ENCODE peak calls at places on chromosomes 2 and 18, in six cellular contexts. T, C, D, P, Z and V are unnamed samples.

GRCh38 chr2:238237441-238237840 is 2.4 kb downstream of the HES6 start:
- DNase-seq in D (no peak), Z (no peak), P (no peak), T (no peak), C (no peak), V (no peak)

GRCh38 chr2:240464514-240465241 is 29.2 kb downstream of the GPC1 start:
- DNase-seq in P (peak; percentile 3), T (no peak), C (no peak), Z (no peak), D (no peak), V (peak; percentile 8)

GRCh38 chr2:105438104-105438929 is 39.5 kb upstream of the FHL2 start:
- DNase-seq in Z (no peak), P (no peak), T (no peak), C (no peak), D (peak; percentile 18), V (no peak)

GRCh38 chr2:128817171-128817570 is 498.5 kb upstream of the HS6ST1 start:
- DNase-seq in P (peak; percentile 15), D (no peak), Z (no peak), T (no peak), C (no peak), V (no peak)

GRCh38 chr18:10378688-10379465 is 75.6 kb upstream of the APCDD1 start:
- DNase-seq in Z (no peak), D (no peak), C (peak; percentile 50), P (peak; percentile 20), T (no peak), V (no peak)

GRCh38 chr2:190380962-190381412 is 27.2 kb upstream of the MFSD6 start:
- DNase-seq in C (no peak), D (no peak), P (no peak), Z (no peak), T (no peak), V (no peak)

GRCh38 chr18:47184419-47185050 is 8.4 kb upstream of the IER3IP1 start:
- DNase-seq in Z (no peak), P (no peak), C (no peak), T (no peak), D (peak; percentile 33), V (no peak)

GRCh38 chr2:240435457-240435954 is at the start of gene GPC1:
- DNase-seq in T (peak; percentile 61), D (peak; percentile 35), Z (peak; percentile 62), C (peak; percentile 56), P (peak; percentile 51), V (peak; percentile 67)

GRCh38 chr2:144924827-144925226 is 404.9 kb upstream of the ZEB2 start:
- DNase-seq in C (no peak), T (no peak), Z (no peak), D (no peak), P (no peak), V (no peak)

GRCh38 chr2:74935883-74936483 is 22.5 kb upstream of the POLE4 start:
- DNase-seq in T (no peak), Z (no peak), P (no peak), D (no peak), C (no peak), V (no peak)

GRCh38 chr2:41973871-41974270 is 74.0 kb upstream of the PKDCC start:
- DNase-seq in P (no peak), D (no peak), T (no peak), Z (no peak), C (no peak), V (no peak)

GRCh38 chr2:54909006-54909405 is 141.2 kb downstream of the RTN4 start:
- DNase-seq in C (no peak), P (no peak), Z (no peak), T (no peak), D (no peak), V (no peak)

GRCh38 chr2:102796337-102796736 is 34.5 kb downstream of the TMEM182 start:
- DNase-seq in C (no peak), Z (no peak), D (no peak), T (no peak), P (no peak), V (no peak)

GRCh38 chr2:10709290-10709939 is 12.0 kb upstream of the ATP6V1C2 start:
- DNase-seq in Z (no peak), D (peak; percentile 60), T (no peak), C (no peak), P (peak; percentile 41), V (no peak)

GRCh38 chr18:55821219-55821618 is 233.2 kb upstream of the TCF4 start:
- DNase-seq in Z (no peak), D (no peak), C (no peak), T (no peak), P (no peak), V (no peak)

GRCh38 chr2:149787206-149787605 is 199.6 kb upstream of the MMADHC start:
- DNase-seq in T (no peak), D (no peak), P (no peak), Z (no peak), C (no peak), V (no peak)

GRCh38 chr2:31828891-31829290 is 181.9 kb downstream of the MEMO1 start:
- DNase-seq in T (no peak), C (no peak), Z (no peak), P (no peak), D (no peak), V (no peak)

GRCh38 chr2:85385746-85386145 is 24.4 kb downstream of the CAPG start:
- DNase-seq in P (no peak), T (no peak), Z (no peak), C (no peak), D (no peak), V (no peak)

GRCh38 chr2:15571729-15572128 is 10.6 kb upstream of the NBAS start:
- DNase-seq in T (no peak), P (no peak), Z (no peak), D (no peak), C (no peak), V (no peak)

GRCh38 chr18:63158676-63159291 is 160.8 kb downstream of the BCL2 start:
- DNase-seq in T (no peak), Z (no peak), C (no peak), D (no peak), P (no peak), V (no peak)

GRCh38 chr18:400466-400865 is 100.0 kb downstream of the COLEC12 start:
- DNase-seq in D (no peak), T (no peak), P (no peak), Z (no peak), C (no peak), V (no peak)